ENCODE peak calls at places on chromosome 22, in seven cellular contexts. N is HCT116, O is GM12878, V is SK-N-SH, M is H1, L is K562, F is HepG2. U is an unnamed sample.

GRCh38 chr22:48827228-48827810 is 1000.4 kb downstream of the BRD1 start:
- DNase-seq in N (no peak), O (no peak), V (no peak), M (no peak), L (no peak), F (no peak), U (no peak)

GRCh38 chr22:35587896-35588295 is 29.2 kb downstream of the MB start:
- DNase-seq in N (no peak), O (no peak), V (no peak), M (no peak), L (no peak), F (no peak), U (no peak)

GRCh38 chr22:18031670-18032454 is 7.5 kb upstream of the MICAL3 start:
- DNase-seq in N (peak), O (no peak), V (no peak), M (no peak), L (no peak), F (no peak), U (no peak)

GRCh38 chr22:37196539-37197450 is 8.7 kb upstream of the C1QTNF6 start:
- DNase-seq in N (peak), O (no peak), V (peak), M (no peak), L (no peak), F (peak), U (peak)

GRCh38 chr22:49400866-49401598 is 426.6 kb downstream of the BRD1 start:
- DNase-seq in N (no peak), O (no peak), V (no peak), M (no peak), L (no peak), F (no peak), U (no peak)

GRCh38 chr22:35488513-35488912 is 52.1 kb upstream of the RASD2 start:
- DNase-seq in N (no peak), O (no peak), V (no peak), M (no peak), L (no peak), F (no peak), U (no peak)

GRCh38 chr22:48900327-48900597 is 927.4 kb downstream of the BRD1 start:
- DNase-seq in N (no peak), O (no peak), V (no peak), M (no peak), L (no peak), F (no peak), U (no peak)

GRCh38 chr22:49380095-49380827 is 447.4 kb downstream of the BRD1 start:
- DNase-seq in N (no peak), O (no peak), V (no peak), M (no peak), L (no peak), F (no peak), U (no peak)

GRCh38 chr22:17120711-17121234 is 387 bp downstream of the TMEM121B start:
- DNase-seq in N (no peak), O (no peak), V (no peak), M (no peak), L (peak), F (no peak), U (no peak)

GRCh38 chr22:24592846-24593809 is at the start of gene LRRC75B:
- DNase-seq in N (peak), O (no peak), V (peak), M (peak), L (peak), F (peak), U (peak)

GRCh38 chr22:37063436-37064420 is 12.2 kb downstream of the KCTD17 start:
- DNase-seq in N (no peak), O (no peak), V (no peak), M (no peak), L (no peak), F (no peak), U (no peak)

GRCh38 chr22:24994070-24994763 is 41.7 kb downstream of the KIAA1671 start:
- DNase-seq in N (peak), O (no peak), V (no peak), M (no peak), L (no peak), F (no peak), U (peak)

GRCh38 chr22:39718206-39718605 is 147.7 kb downstream of the CACNA1I start:
- DNase-seq in N (no peak), O (no peak), V (no peak), M (no peak), L (no peak), F (no peak), U (no peak)

GRCh38 chr22:27475548-27475897 is 326.0 kb downstream of the MN1 start:
- DNase-seq in N (no peak), O (no peak), V (no peak), M (no peak), L (no peak), F (no peak), U (no peak)

GRCh38 chr22:32684148-32684821 is 117.2 kb upstream of the TIMP3 start:
- DNase-seq in N (no peak), O (no peak), V (no peak), M (no peak), L (no peak), F (no peak), U (no peak)

GRCh38 chr22:35838849-35839646 is 121.4 kb downstream of the APOL5 start:
- DNase-seq in N (peak), O (no peak), V (no peak), M (no peak), L (no peak), F (peak), U (no peak)

GRCh38 chr22:35526333-35526979 is 14.2 kb upstream of the RASD2 start:
- DNase-seq in N (no peak), O (no peak), V (no peak), M (no peak), L (no peak), F (no peak), U (no peak)

GRCh38 chr22:29328566-29329500 is 13.3 kb upstream of the RASL10A start:
- DNase-seq in N (no peak), O (no peak), V (no peak), M (no peak), L (no peak), F (no peak), U (no peak)

GRCh38 chr22:46058591-46059519 is 81.9 kb upstream of the WNT7B start:
- DNase-seq in N (no peak), O (no peak), V (peak), M (no peak), L (no peak), F (no peak), U (no peak)

GRCh38 chr22:26439559-26439958 is 10.5 kb downstream of the ASPHD2 start:
- DNase-seq in N (no peak), O (no peak), V (no peak), M (no peak), L (no peak), F (no peak), U (no peak)

GRCh38 chr22:29275819-29276565 is 7.9 kb downstream of the EWSR1 start:
- DNase-seq in N (no peak), O (no peak), V (no peak), M (no peak), L (no peak), F (no peak), U (no peak)

GRCh38 chr22:36194971-36195370 is 6.6 kb downstream of the APOL4 start:
- DNase-seq in N (peak), O (no peak), V (peak), M (peak), L (no peak), F (peak), U (no peak)

GRCh38 chr22:33831651-33832050 is 88.6 kb downstream of the LARGE1 start:
- DNase-seq in N (no peak), O (no peak), V (no peak), M (no peak), L (no peak), F (no peak), U (no peak)

GRCh38 chr22:26905640-26906039 is 248.3 kb downstream of the MIAT start:
- DNase-seq in N (no peak), O (no peak), V (no peak), M (no peak), L (no peak), F (no peak), U (no peak)

GRCh38 chr22:22235564-22235963 is 9.0 kb upstream of the VPREB1 start:
- DNase-seq in N (no peak), O (peak), V (peak), M (no peak), L (peak), F (no peak), U (no peak)

GRCh38 chr22:44455151-44455962 is 42.7 kb downstream of the RTL6 start:
- DNase-seq in N (no peak), O (no peak), V (no peak), M (no peak), L (no peak), F (no peak), U (no peak)
- TF ChIP-seq JUND in N (no peak), O (no peak), V (no peak), M (no peak), L (no peak), F (no peak), U (no peak)

GRCh38 chr22:38221908-38222796 is 20.4 kb downstream of the MAFF start:
- DNase-seq in N (no peak), O (no peak), V (no peak), M (no peak), L (no peak), F (no peak), U (no peak)
- TF ChIP-seq JUND in N (no peak), O (no peak), V (no peak), M (no peak), L (no peak), F (no peak), U (no peak)

GRCh38 chr22:42180349-42180842 is 49.8 kb upstream of the CYP2D6 start:
- DNase-seq in N (no peak), O (no peak), V (no peak), M (no peak), L (peak), F (no peak), U (no peak)
- TF ChIP-seq JUND in N (no peak), O (no peak), V (no peak), M (no peak), L (no peak), F (no peak), U (no peak)

DNA sequence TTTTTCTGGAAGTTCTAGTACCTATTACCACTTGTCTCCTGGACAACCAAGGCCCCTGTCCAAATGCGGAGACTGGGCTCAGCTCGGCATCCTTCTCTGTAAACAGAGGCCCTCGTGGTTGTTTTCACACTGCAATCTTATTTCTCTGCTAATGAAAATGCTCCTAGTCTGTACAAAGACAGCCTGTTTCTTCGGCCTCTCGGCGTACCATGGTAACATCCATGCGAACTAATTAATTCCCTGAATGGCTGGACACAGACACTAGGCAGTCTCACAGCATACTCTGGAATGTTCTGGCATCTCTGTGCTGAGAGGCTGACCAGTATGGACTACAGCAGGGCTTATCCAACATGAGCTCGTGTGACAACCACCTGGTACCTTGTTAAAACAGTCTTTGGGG is 5.7 kb downstream of the POLR3H start:
- DNase-seq in N (no peak), O (no peak), V (no peak), M (no peak), L (no peak), F (no peak), U (no peak)
- TF ChIP-seq JUND in N (no peak), O (no peak), V (no peak), M (no peak), L (no peak), F (no peak), U (no peak)

GRCh38 chr22:47290706-47291430 is 528.4 kb downstream of the TBC1D22A start:
- DNase-seq in N (no peak), O (no peak), V (no peak), M (no peak), L (no peak), F (no peak), U (no peak)

GRCh38 chr22:47287516-47287915 is 525.1 kb downstream of the TBC1D22A start:
- DNase-seq in N (no peak), O (no peak), V (no peak), M (no peak), L (no peak), F (no peak), U (no peak)

GRCh38 chr22:47288640-47289039 is 526.2 kb downstream of the TBC1D22A start:
- DNase-seq in N (no peak), O (no peak), V (no peak), M (no peak), L (no peak), F (no peak), U (no peak)

GRCh38 chr22:47291565-47292495 is 529.4 kb downstream of the TBC1D22A start:
- DNase-seq in N (no peak), O (no peak), V (no peak), M (no peak), L (no peak), F (no peak), U (no peak)

DNA sequence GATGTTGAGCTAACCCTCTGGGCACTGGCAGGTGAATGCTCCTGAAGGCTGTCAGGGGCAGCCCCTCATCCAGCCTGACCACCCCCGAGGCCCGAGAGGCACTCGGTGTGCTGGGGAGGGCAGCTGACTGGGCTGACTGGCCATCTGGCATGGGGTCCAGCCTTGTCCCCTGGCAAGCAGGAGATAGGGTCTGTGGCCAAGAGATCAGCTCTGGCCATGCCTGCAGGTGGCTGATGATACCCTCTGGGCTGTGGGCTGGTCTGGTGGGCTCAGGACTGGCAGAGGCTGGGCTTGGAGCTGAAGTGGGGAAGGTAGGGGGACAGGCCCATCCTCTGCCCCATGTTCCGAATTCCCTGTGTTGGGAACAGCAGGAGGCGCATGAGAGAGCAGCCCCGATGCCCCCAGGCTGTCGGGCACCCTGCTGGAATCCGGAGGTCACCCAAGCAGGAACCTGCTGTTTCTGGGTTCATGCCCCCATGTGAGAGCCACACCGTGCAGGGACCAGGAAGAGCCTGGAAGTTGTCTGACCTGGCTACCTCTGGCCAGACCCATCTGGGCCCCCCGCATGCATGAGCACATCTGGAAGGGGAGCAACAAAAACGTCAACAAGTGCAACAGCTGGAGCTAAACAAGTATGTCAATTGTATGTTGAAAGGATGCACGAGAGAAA is 527.0 kb downstream of the TBC1D22A start:
- DNase-seq in N (no peak), O (no peak), V (no peak), M (no peak), L (no peak), F (no peak), U (no peak)
- TF ChIP-seq JUND in N (no peak), O (no peak), V (no peak), M (no peak), L (no peak), F (no peak), U (no peak)

GRCh38 chr22:50550395-50550794 is 4.7 kb downstream of the KLHDC7B start:
- DNase-seq in N (no peak), O (no peak), V (no peak), M (no peak), L (no peak), F (no peak), U (no peak)

GRCh38 chr22:50548913-50549790 is 3.5 kb downstream of the KLHDC7B start:
- DNase-seq in N (no peak), O (no peak), V (peak), M (no peak), L (no peak), F (no peak), U (no peak)

GRCh38 chr22:50546326-50547230 is 879 bp downstream of the KLHDC7B start:
- DNase-seq in N (no peak), O (no peak), V (peak), M (no peak), L (peak), F (no peak), U (peak)

GRCh38 chr22:50547231-50547851 is 1.6 kb downstream of the KLHDC7B start:
- DNase-seq in N (no peak), O (no peak), V (peak), M (no peak), L (peak), F (no peak), U (no peak)

GRCh38 chr22:50548046-50548912 is 2.6 kb downstream of the KLHDC7B start:
- DNase-seq in N (no peak), O (no peak), V (peak), M (no peak), L (no peak), F (no peak), U (no peak)
- TF ChIP-seq JUND in N (no peak), O (no peak), V (no peak), M (no peak), L (no peak), F (no peak), U (no peak)

DNA sequence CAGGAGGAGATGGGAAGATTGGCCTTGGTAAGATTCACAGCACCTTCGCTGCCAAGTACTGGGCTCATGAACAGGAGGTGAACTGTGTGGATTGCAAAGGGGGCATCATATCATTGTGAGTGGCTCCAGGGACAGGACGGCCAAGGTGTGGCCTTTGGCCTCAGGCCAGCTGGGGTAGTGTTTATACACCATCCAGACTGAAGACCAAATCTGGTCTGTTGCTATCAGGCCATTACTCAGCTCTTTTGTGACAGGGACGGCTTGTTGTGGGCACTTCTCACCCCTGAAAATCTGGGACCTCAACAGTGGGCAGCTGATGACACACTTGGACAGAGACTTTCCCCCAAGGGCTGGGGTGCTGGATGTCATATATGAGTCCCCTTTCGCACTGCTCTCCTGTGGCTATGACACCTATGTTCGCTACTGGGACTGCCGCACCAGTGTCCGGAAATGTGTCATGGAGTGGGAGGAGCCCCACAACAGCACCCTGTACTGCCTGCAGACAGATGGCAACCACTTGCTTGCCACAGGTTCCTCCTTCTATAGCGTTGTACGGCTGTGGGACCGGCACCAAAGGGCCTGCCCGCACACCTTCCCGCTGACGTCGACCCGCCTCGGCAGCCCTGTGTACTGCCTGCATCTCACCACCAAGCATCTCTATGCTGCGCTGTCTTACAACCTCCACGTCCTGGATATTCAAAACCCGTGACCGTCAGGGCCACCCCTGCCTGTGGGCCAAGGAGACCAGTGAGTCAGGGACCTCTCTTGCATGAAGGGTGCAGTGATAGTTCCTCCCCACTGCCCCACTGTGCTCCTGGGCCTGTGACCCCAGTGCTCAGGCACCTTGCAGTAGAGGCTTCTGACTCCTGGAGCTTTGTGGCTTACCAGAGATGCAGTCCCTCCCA is 83.6 kb downstream of the BCR start:
- DNase-seq in N (no peak), O (no peak), V (no peak), M (no peak), L (no peak), F (no peak), U (no peak)
- TF ChIP-seq JUND in N (no peak), O (no peak), V (no peak), M (no peak), L (no peak), F (no peak), U (no peak)